ENCODE peak calls at places on chromosomes 11 and 22, in seven cellular contexts. D, G, A, T, O, V and I are unnamed samples.

GRCh38 chr11:11555228-11555627 is 66.6 kb downstream of the GALNT18 start:
- DNase-seq in A (peak), D (no peak), G (no peak), V (peak), O (no peak), T (no peak), I (no peak)

GRCh38 chr22:43004362-43005035 is 10.4 kb downstream of the PACSIN2 start:
- DNase-seq in O (no peak), D (no peak), G (no peak), T (no peak), V (peak), A (no peak), I (no peak)

GRCh38 chr11:21931436-21932101 is 261.3 kb upstream of the ANO5 start:
- DNase-seq in T (no peak), V (no peak), A (no peak), O (no peak), D (no peak), G (no peak), I (no peak)

GRCh38 chr11:132866783-132867545 is 665.3 kb downstream of the OPCML start:
- DNase-seq in G (no peak), D (no peak), T (no peak), A (no peak), O (peak), V (peak), I (no peak)

GRCh38 chr11:82927264-82927880 is 25.8 kb downstream of the DDIAS start:
- DNase-seq in G (peak), A (peak), O (peak), V (peak), T (peak), D (peak), I (peak)

GRCh38 chr22:34278121-34278520 is 357.8 kb upstream of the LARGE1 start:
- DNase-seq in D (no peak), A (no peak), V (no peak), O (no peak), G (no peak), T (no peak), I (no peak)

GRCh38 chr11:12680246-12680939 is 6.2 kb downstream of the TEAD1 start:
- DNase-seq in A (peak), O (no peak), V (peak), G (peak), T (no peak), D (peak), I (peak)

GRCh38 chr11:104872393-104872792 is 25.9 kb downstream of the CASP12 start:
- DNase-seq in T (no peak), D (no peak), G (no peak), A (no peak), O (no peak), V (no peak), I (no peak)

GRCh38 chr11:16861867-16862266 is 123.4 kb downstream of the C11orf58 start:
- DNase-seq in A (peak), G (no peak), O (no peak), D (no peak), V (no peak), T (no peak), I (no peak)

GRCh38 chr11:106603971-106604370 is 414.3 kb downstream of the GUCY1A2 start:
- DNase-seq in G (no peak), A (no peak), D (no peak), O (no peak), V (no peak), T (no peak), I (no peak)

GRCh38 chr22:30649430-30650007 is 13.9 kb downstream of the SLC35E4 start:
- DNase-seq in G (peak), T (no peak), V (peak), D (peak), A (no peak), O (peak), I (no peak)

GRCh38 chr11:50298182-50298988 is 265.7 kb downstream of the OR4C45 start:
- DNase-seq in T (no peak), G (no peak), D (no peak), A (no peak), O (no peak), V (no peak), I (no peak)

GRCh38 chr11:67404515-67405195 is 772 bp downstream of the TBC1D10C start:
- DNase-seq in G (no peak), O (no peak), D (no peak), T (peak), A (no peak), V (no peak), I (no peak)

GRCh38 chr11:10410106-10410843 is 44.8 kb upstream of the AMPD3 start:
- DNase-seq in A (no peak), T (no peak), G (no peak), D (no peak), O (no peak), V (no peak), I (no peak)

GRCh38 chr11:19513253-19513652 is 199.4 kb upstream of the NAV2 start:
- DNase-seq in V (no peak), T (no peak), O (no peak), A (no peak), D (no peak), G (no peak), I (no peak)

GRCh38 chr11:75527130-75527529 is 1.4 kb upstream of the GDPD5 start:
- DNase-seq in D (no peak), V (no peak), G (no peak), A (no peak), T (no peak), O (no peak), I (no peak)

GRCh38 chr11:83827940-83828554 is 541.9 kb upstream of the CCDC90B start:
- DNase-seq in A (peak), O (peak), V (peak), D (no peak), G (peak), T (no peak), I (peak)

GRCh38 chr11:7924526-7924925 is 6.5 kb downstream of the OR10A6 start:
- DNase-seq in G (no peak), D (no peak), V (no peak), A (no peak), O (no peak), T (no peak), I (no peak)

GRCh38 chr11:122977455-122978302 is 4.0 kb downstream of the BSX start:
- DNase-seq in V (no peak), T (no peak), D (no peak), A (peak), O (no peak), G (no peak), I (no peak)

GRCh38 chr11:122979103-122979814 is 2.4 kb downstream of the BSX start:
- DNase-seq in A (peak), D (no peak), O (no peak), T (no peak), G (no peak), V (no peak), I (no peak)

GRCh38 chr11:122978303-122978620 is 3.4 kb downstream of the BSX start:
- DNase-seq in A (no peak), O (no peak), T (no peak), V (no peak), D (no peak), G (no peak), I (no peak)

GRCh38 chr11:122976734-122977454 is 4.7 kb downstream of the BSX start:
- DNase-seq in A (peak), G (no peak), D (no peak), T (no peak), O (no peak), V (no peak), I (peak)

GRCh38 chr11:122976396-122976733 is 5.3 kb downstream of the BSX start:
- DNase-seq in T (no peak), D (no peak), V (no peak), G (no peak), A (no peak), O (no peak), I (no peak)
- TF ChIP-seq EZH2 in T (no peak), D (no peak), V (no peak), G (no peak), A (no peak), O (no peak), I (no peak)

GRCh38 chr11:92225206-92225562 is 566 bp downstream of the FAT3 start:
- DNase-seq in O (no peak), V (no peak), A (peak), G (no peak), T (no peak), D (peak), I (no peak)

GRCh38 chr11:92222701-92223100 is 1.9 kb upstream of the FAT3 start:
- DNase-seq in T (no peak), A (no peak), V (no peak), G (no peak), O (no peak), D (peak), I (no peak)

GRCh38 chr11:92224394-92225205 is at the start of gene FAT3:
- DNase-seq in D (peak), A (peak), G (no peak), V (peak), O (peak), T (no peak), I (no peak)

GRCh38 chr11:92216789-92217188 is 7.8 kb upstream of the FAT3 start:
- DNase-seq in D (no peak), A (no peak), O (no peak), T (no peak), V (no peak), G (no peak), I (no peak)

DNA sequence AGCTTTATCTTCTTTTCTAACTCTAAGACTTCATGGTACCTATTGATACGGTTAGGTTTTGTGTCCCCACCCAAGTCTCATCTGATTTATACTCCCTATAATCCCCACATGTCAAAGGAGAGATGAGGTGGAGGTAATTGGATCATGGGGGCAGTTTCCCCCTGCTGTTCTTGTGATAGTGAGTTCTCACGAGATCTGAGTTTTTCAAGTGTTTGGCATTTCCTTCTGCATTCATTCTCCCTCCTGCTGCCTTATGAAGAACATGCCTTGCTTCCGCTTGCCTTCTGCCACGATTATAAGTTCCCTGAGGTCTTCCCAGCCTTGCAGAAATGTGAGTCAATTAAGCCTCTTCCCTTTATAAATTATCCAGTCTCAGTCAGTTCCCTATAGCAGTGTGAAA is 5.1 kb upstream of the FAT3 start:
- DNase-seq in A (peak), T (no peak), O (no peak), D (no peak), V (no peak), G (no peak), I (no peak)
- TF ChIP-seq EZH2 in A (no peak), T (no peak), O (no peak), D (no peak), V (no peak), G (no peak), I (no peak)

GRCh38 chr22:36817429-36817783 is 571 bp upstream of the PVALB start:
- DNase-seq in V (no peak), D (no peak), O (no peak), A (peak), G (no peak), T (no peak), I (no peak)

GRCh38 chr22:36816338-36816634 is 549 bp downstream of the PVALB start:
- DNase-seq in G (no peak), V (no peak), A (peak), T (no peak), O (no peak), D (no peak), I (no peak)

GRCh38 chr22:36819112-36819511 is 2.3 kb upstream of the PVALB start:
- DNase-seq in V (no peak), O (no peak), G (no peak), T (no peak), D (no peak), A (no peak), I (no peak)

GRCh38 chr22:36816635-36817428 is at the start of gene PVALB:
- DNase-seq in V (peak), O (peak), A (peak), G (peak), D (peak), T (no peak), I (no peak)

DNA sequence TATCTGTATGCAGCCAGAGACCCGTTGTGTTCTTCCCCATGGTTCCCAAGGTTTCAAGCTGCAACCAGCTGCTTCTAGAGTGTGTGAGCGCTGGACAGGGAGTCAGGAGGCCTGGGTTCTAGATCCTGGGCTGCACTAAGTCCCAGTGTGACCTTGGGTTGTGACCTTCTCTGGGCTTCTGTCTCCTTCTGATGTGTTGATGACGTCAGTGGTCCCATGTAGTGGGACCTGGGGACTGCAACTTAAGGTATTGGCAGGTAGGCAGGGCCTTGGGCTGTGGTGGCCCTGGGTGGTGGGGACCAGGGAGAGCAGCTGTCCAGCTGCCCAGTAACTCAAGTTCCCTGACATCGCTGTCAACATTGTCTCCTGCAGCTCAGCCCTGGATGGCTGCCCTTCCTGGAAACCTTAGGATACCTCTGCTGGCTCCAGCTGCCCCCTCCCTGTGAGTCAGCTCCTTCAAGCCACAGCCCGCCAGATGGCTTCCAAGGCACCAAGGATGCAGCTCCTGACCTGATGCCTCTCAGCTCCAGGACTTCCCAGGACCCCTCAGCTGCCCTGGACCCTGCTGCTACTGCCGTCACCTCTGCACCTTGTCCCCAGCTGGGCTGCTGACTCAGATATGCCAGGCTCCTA is 1.3 kb upstream of the PVALB start:
- DNase-seq in V (no peak), O (no peak), D (peak), A (no peak), G (peak), T (no peak), I (no peak)
- TF ChIP-seq EZH2 in V (no peak), O (no peak), D (no peak), A (no peak), G (no peak), T (no peak), I (no peak)

GRCh38 chr11:827146-827860 is 416 bp upstream of the CRACR2B start:
- DNase-seq in G (no peak), T (no peak), A (peak), D (peak), V (no peak), O (no peak), I (no peak)
- TF ChIP-seq EZH2 in G (no peak), T (peak), A (peak), D (no peak), V (peak), O (no peak), I (no peak)

DNA sequence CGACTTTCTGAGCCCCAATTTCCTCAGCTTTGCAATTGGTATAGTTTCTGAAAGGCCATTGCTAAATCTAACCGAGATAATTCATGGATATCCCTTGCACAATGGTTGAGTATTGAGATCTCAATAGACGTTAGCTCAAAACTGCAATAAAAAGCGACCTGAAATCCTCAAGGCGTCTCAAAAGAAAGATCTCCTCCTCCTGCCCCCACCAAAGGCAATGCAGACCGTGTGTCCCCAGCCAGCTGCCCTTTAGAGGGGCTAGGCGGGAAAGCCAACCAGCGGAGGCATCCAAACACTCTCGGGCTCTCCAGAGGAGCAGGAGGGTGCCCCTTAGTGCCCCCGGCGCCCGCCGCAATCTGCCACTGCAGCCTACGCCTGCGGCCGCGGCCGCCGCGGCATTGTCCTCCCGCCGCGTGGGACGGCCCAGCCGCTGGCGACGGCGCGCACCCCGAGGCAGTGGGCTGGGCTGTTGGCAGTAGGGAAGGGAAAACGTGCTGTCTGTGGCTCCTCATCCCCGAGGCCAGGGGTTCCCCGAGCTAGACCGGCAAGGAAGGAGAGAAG is 1.4 kb upstream of the SLC6A5 start:
- DNase-seq in G (no peak), O (no peak), D (no peak), T (no peak), A (peak), V (no peak), I (no peak)
- TF ChIP-seq EZH2 in G (no peak), O (peak), D (no peak), T (no peak), A (peak), V (peak), I (no peak)

GRCh38 chr11:31815743-31816466 is 4.8 kb upstream of the PAX6 start:
- DNase-seq in A (peak), D (no peak), T (no peak), V (peak), G (no peak), O (no peak), I (no peak)

GRCh38 chr11:31817054-31817620 is 6.0 kb upstream of the PAX6 start:
- DNase-seq in A (peak), O (no peak), G (no peak), T (no peak), D (no peak), V (peak), I (no peak)

GRCh38 chr11:31817621-31818493 is 6.7 kb upstream of the PAX6 start:
- DNase-seq in G (no peak), V (no peak), D (no peak), T (no peak), O (no peak), A (peak), I (no peak)

GRCh38 chr11:31818874-31819331 is 7.8 kb upstream of the PAX6 start:
- DNase-seq in G (no peak), D (no peak), T (no peak), V (no peak), A (peak), O (no peak), I (no peak)

GRCh38 chr11:31816467-31817053 is 5.4 kb upstream of the PAX6 start:
- DNase-seq in O (no peak), A (peak), G (no peak), D (no peak), V (peak), T (no peak), I (no peak)
- TF ChIP-seq EZH2 in O (peak), A (peak), G (no peak), D (no peak), V (no peak), T (no peak), I (no peak)